ENCODE peak calls at places on chromosomes 6 and 20, in ten cellular contexts. R, H, K, M, C, J, D, I, E and T are unnamed samples.

GRCh38 chr20:24783631-24784492 is 165.2 kb upstream of the CST7 start:
- DNase-seq in R (no peak), H (no peak), K (no peak), M (no peak), C (no peak), J (no peak), D (no peak), I (peak; percentile 26), E (no peak), T (no peak)

GRCh38 chr6:14429396-14429795 is 311.8 kb downstream of the CD83 start:
- DNase-seq in R (no peak), H (no peak), K (no peak), M (no peak), C (no peak), J (no peak), D (no peak), I (no peak), E (no peak), T (no peak)

GRCh38 chr6:109117346-109118035 is 22.2 kb downstream of the CEP57L1 start:
- DNase-seq in R (no peak), H (no peak), K (no peak), M (no peak), C (no peak), J (no peak), D (peak; percentile 71), I (no peak), E (no peak), T (no peak)

GRCh38 chr20:3911956-3912355 is 22.8 kb downstream of the PANK2 start:
- DNase-seq in R (no peak), H (no peak), K (no peak), M (no peak), C (no peak), J (no peak), D (no peak), I (peak; percentile 57), E (no peak), T (no peak)

GRCh38 chr6:19380287-19380686 is 456.9 kb upstream of the ID4 start:
- DNase-seq in R (no peak), H (peak; percentile 23), K (no peak), M (no peak), C (no peak), J (no peak), D (no peak), I (no peak), E (peak; percentile 54), T (no peak)

GRCh38 chr6:52603000-52603795 is 26.3 kb upstream of the TRAM2 start:
- DNase-seq in R (no peak), H (no peak), K (no peak), M (peak; percentile 67), C (no peak), J (no peak), D (no peak), I (no peak), E (peak; percentile 84), T (peak; percentile 75)

GRCh38 chr6:134249759-134250602 is 67.9 kb downstream of the SGK1 start:
- DNase-seq in R (no peak), H (no peak), K (no peak), M (peak; percentile 58), C (no peak), J (no peak), D (no peak), I (no peak), E (no peak), T (peak; percentile 51)

GRCh38 chr20:12371955-12372354 is 454.3 kb downstream of the BTBD3 start:
- DNase-seq in R (no peak), H (no peak), K (no peak), M (no peak), C (no peak), J (no peak), D (no peak), I (no peak), E (no peak), T (no peak)

GRCh38 chr6:5813625-5814027 is 193.1 kb downstream of the NRN1 start:
- DNase-seq in R (no peak), H (no peak), K (no peak), M (no peak), C (no peak), J (no peak), D (no peak), I (no peak), E (no peak), T (no peak)

GRCh38 chr20:33702861-33703260 is 16.7 kb upstream of the E2F1 start:
- DNase-seq in R (no peak), H (no peak), K (peak; percentile 34), M (no peak), C (peak; percentile 45), J (no peak), D (no peak), I (no peak), E (no peak), T (no peak)

GRCh38 chr6:147005499-147005898 is 198.7 kb upstream of the STXBP5 start:
- DNase-seq in R (no peak), H (no peak), K (no peak), M (no peak), C (no peak), J (no peak), D (no peak), I (no peak), E (no peak), T (no peak)

GRCh38 chr6:125904871-125905270 is 51.7 kb upstream of the HINT3 start:
- DNase-seq in R (no peak), H (no peak), K (no peak), M (no peak), C (no peak), J (no peak), D (no peak), I (no peak), E (peak; percentile 87), T (no peak)

GRCh38 chr6:26363882-26364825 is 844 bp upstream of the BTN3A2 start:
- DNase-seq in R (no peak), H (no peak), K (no peak), M (no peak), C (no peak), J (no peak), D (peak; percentile 47), I (no peak), E (peak; percentile 36), T (peak; percentile 22)

GRCh38 chr6:1336246-1336843 is 24.4 kb downstream of the FOXQ1 start:
- DNase-seq in R (peak; percentile 55), H (peak; percentile 81), K (no peak), M (no peak), C (no peak), J (no peak), D (peak; percentile 26), I (no peak), E (peak; percentile 62), T (no peak)

GRCh38 chr6:15819226-15819625 is 156.4 kb upstream of the DTNBP1 start:
- DNase-seq in R (no peak), H (no peak), K (no peak), M (no peak), C (no peak), J (no peak), D (no peak), I (no peak), E (no peak), T (no peak)

GRCh38 chr20:24966317-24967012 is 17.4 kb downstream of the CST7 start:
- DNase-seq in R (no peak), H (no peak), K (no peak), M (no peak), C (no peak), J (no peak), D (no peak), I (peak; percentile 13), E (no peak), T (no peak)

GRCh38 chr6:136677344-136677743 is 114.9 kb downstream of the MAP3K5 start:
- DNase-seq in R (no peak), H (no peak), K (no peak), M (no peak), C (no peak), J (no peak), D (no peak), I (no peak), E (no peak), T (no peak)

GRCh38 chr20:7272512-7272911 is 505.0 kb downstream of the BMP2 start:
- DNase-seq in R (no peak), H (no peak), K (no peak), M (peak; percentile 15), C (no peak), J (no peak), D (no peak), I (no peak), E (no peak), T (peak; percentile 4)

GRCh38 chr6:85747093-85747492 is 104.4 kb upstream of the SYNCRIP start:
- DNase-seq in R (no peak), H (no peak), K (no peak), M (no peak), C (no peak), J (peak; percentile 17), D (no peak), I (no peak), E (no peak), T (no peak)

GRCh38 chr20:53857723-53858236 is 212.6 kb downstream of the BCAS1 start:
- DNase-seq in R (no peak), H (peak; percentile 32), K (peak; percentile 45), M (peak; percentile 27), C (no peak), J (no peak), D (no peak), I (no peak), E (no peak), T (no peak)

GRCh38 chr6:32149577-32149845 is 2.2 kb downstream of the PRRT1 start:
- DNase-seq in R (no peak), H (no peak), K (no peak), M (no peak), C (no peak), J (no peak), D (no peak), I (no peak), E (no peak), T (no peak)

GRCh38 chr6:128239898-128240509 is 280.4 kb downstream of the PTPRK start:
- DNase-seq in R (no peak), H (no peak), K (no peak), M (peak; percentile 60), C (no peak), J (no peak), D (no peak), I (no peak), E (no peak), T (peak; percentile 37)

GRCh38 chr20:22333885-22334545 is 250.4 kb downstream of the FOXA2 start:
- DNase-seq in R (peak; percentile 48), H (peak; percentile 42), K (peak; percentile 43), M (peak; percentile 62), C (no peak), J (peak; percentile 4), D (peak; percentile 41), I (peak; percentile 54), E (peak; percentile 63), T (peak; percentile 78)